ENCODE peak calls at places on chromosomes 6 and 20, in four cellular contexts. One of them, this sample, is unnamed. For H3K36me3, the result is how much of the 10 kb centered on the place peaks cover.

GRCh38 chr6:138577151-138577915 is 78.0 kb upstream of the NHSL1 start:
- DNase-seq in stomach: no peak
- DNase-seq in GM23248: no peak
- DNase-seq in body of pancreas: no peak
- DNase-seq in this sample: no peak

GRCh38 chr6:118894425-118895240 is 681 bp downstream of the ASF1A start:
- DNase-seq in stomach: peak
- DNase-seq in GM23248: peak
- DNase-seq in body of pancreas: peak
- DNase-seq in this sample: peak

GRCh38 chr20:5183731-5184474 is 57.1 kb downstream of the CDS2 start:
- DNase-seq in stomach: no peak
- DNase-seq in GM23248: no peak
- DNase-seq in body of pancreas: no peak
- DNase-seq in this sample: no peak

GRCh38 chr20:52793339-52793963 is 178.7 kb upstream of the TSHZ2 start:
- DNase-seq in stomach: no peak
- DNase-seq in GM23248: no peak
- DNase-seq in body of pancreas: no peak
- DNase-seq in this sample: no peak

GRCh38 chr20:39885975-39886649 is 802.9 kb downstream of the MAFB start:
- DNase-seq in stomach: peak
- DNase-seq in GM23248: peak
- DNase-seq in body of pancreas: peak
- DNase-seq in this sample: peak

GRCh38 chr20:4740774-4741431 is 19.2 kb downstream of the PRND start:
- DNase-seq in stomach: peak
- DNase-seq in GM23248: peak
- DNase-seq in body of pancreas: peak
- DNase-seq in this sample: no peak

GRCh38 chr6:43221046-43221773 is 8.1 kb downstream of the DNPH1 start:
- DNase-seq in stomach: peak
- DNase-seq in GM23248: peak
- DNase-seq in body of pancreas: no peak
- DNase-seq in this sample: no peak

GRCh38 chr6:116779569-116780164 is 14.1 kb upstream of the FAM162B start:
- DNase-seq in stomach: no peak
- DNase-seq in GM23248: peak
- DNase-seq in body of pancreas: no peak
- DNase-seq in this sample: no peak

GRCh38 chr20:6966721-6967120 is 199.2 kb downstream of the BMP2 start:
- DNase-seq in stomach: no peak
- DNase-seq in GM23248: peak
- DNase-seq in body of pancreas: no peak
- DNase-seq in this sample: no peak

GRCh38 chr6:107447663-107448216 is 11.6 kb downstream of the PDSS2 start:
- DNase-seq in stomach: no peak
- DNase-seq in GM23248: no peak
- DNase-seq in body of pancreas: no peak
- DNase-seq in this sample: no peak

GRCh38 chr6:27766405-27766804 is 145.8 kb downstream of the OR2B2 start:
- DNase-seq in stomach: no peak
- DNase-seq in GM23248: no peak
- DNase-seq in body of pancreas: no peak
- DNase-seq in this sample: no peak

GRCh38 chr6:47203968-47204611 is 105.6 kb downstream of the TNFRSF21 start:
- DNase-seq in stomach: no peak
- DNase-seq in GM23248: no peak
- DNase-seq in body of pancreas: no peak
- DNase-seq in this sample: no peak

GRCh38 chr6:163539101-163539762 is 124.7 kb downstream of the QKI start:
- DNase-seq in stomach: no peak
- DNase-seq in GM23248: no peak
- DNase-seq in body of pancreas: peak
- DNase-seq in this sample: no peak

GRCh38 chr6:25377672-25378071 is 98.5 kb downstream of the CARMIL1 start:
- DNase-seq in stomach: no peak
- DNase-seq in GM23248: no peak
- DNase-seq in body of pancreas: no peak
- DNase-seq in this sample: no peak

GRCh38 chr6:159212026-159212425 is 42.8 kb downstream of the FNDC1 start:
- DNase-seq in stomach: no peak
- DNase-seq in GM23248: no peak
- DNase-seq in body of pancreas: no peak
- DNase-seq in this sample: no peak

GRCh38 chr6:39892490-39893129 is 41.7 kb downstream of the MOCS1 start:
- DNase-seq in stomach: peak
- DNase-seq in GM23248: peak
- DNase-seq in body of pancreas: peak
- DNase-seq in this sample: peak

GRCh38 chr6:104955927-104956662 is 812 bp upstream of the LIN28B start:
- DNase-seq in stomach: no peak
- DNase-seq in GM23248: no peak
- DNase-seq in body of pancreas: no peak
- DNase-seq in this sample: no peak

GRCh38 chr6:43012364-43012763 is 1.4 kb downstream of the MEA1 start:
- DNase-seq in stomach: no peak
- DNase-seq in GM23248: no peak
- DNase-seq in body of pancreas: no peak
- DNase-seq in this sample: no peak

GRCh38 chr6:43871284-43871683 is 101.3 kb downstream of the VEGFA start:
- DNase-seq in stomach: no peak
- DNase-seq in GM23248: no peak
- DNase-seq in body of pancreas: no peak
- DNase-seq in this sample: no peak

GRCh38 chr6:34904990-34905613 is 16.0 kb downstream of the ANKS1A start:
- DNase-seq in stomach: no peak
- DNase-seq in GM23248: no peak
- DNase-seq in body of pancreas: no peak
- DNase-seq in this sample: no peak

GRCh38 chr6:41049548-41049947 is 3.5 kb upstream of the APOBEC2 start:
- DNase-seq in stomach: no peak
- DNase-seq in GM23248: no peak
- DNase-seq in body of pancreas: no peak
- DNase-seq in this sample: no peak

GRCh38 chr6:134938896-134939295 is 11.0 kb downstream of the ALDH8A1 start:
- DNase-seq in stomach: no peak
- DNase-seq in GM23248: no peak
- DNase-seq in body of pancreas: no peak
- DNase-seq in this sample: no peak

GRCh38 chr6:116278853-116279231 is 888 bp downstream of the TSPYL1 start:
- DNase-seq in stomach: no peak
- DNase-seq in GM23248: no peak
- DNase-seq in body of pancreas: peak
- DNase-seq in this sample: peak

DNA sequence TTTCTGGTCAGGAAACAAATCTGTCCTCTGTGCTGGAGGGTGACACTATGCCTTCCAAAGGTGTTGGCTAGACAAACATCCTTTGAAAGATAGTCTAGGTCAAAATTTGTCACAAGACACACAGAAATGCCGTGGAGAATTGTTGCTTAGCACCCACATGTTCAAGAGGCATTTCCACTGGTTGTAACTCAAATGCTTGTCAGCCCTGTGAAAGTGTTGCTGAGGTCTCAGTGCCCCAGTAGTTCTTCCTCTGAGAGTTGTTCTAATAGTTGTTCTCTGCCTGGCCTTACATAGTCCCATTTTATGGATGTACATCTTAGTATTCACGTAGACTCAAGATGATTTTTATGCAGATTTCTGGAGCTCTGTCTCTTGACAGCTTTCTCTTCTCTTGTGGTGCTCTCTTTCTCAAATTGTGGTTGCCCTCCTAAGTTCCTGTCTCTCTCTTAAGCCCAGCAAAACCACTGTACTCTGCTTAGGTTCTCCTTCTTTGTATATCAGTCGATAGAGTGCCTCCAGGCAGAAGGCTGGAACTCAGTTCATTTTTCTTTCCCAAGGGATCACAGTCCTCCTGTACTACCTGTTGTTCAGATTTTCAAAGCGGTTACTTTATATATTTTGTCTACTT is 39.5 kb upstream of the REV3L start:
- DNase-seq in stomach: no peak
- DNase-seq in GM23248: no peak
- DNase-seq in body of pancreas: no peak
- DNase-seq in this sample: no peak
- H3K27ac ChIP-seq in stomach: no peak
- H3K27ac ChIP-seq in GM23248: no peak
- H3K27ac ChIP-seq in body of pancreas: no peak
- H3K27ac ChIP-seq in this sample: no peak

GRCh38 chr6:144214622-144215401 is 64.5 kb downstream of the STX11 start:
- DNase-seq in stomach: no peak
- DNase-seq in GM23248: no peak
- DNase-seq in body of pancreas: no peak
- DNase-seq in this sample: no peak
- H3K36me3 ChIP-seq in stomach: under half
- H3K36me3 ChIP-seq in GM23248: under half
- H3K36me3 ChIP-seq in body of pancreas: under half
- H3K36me3 ChIP-seq in this sample: under half

GRCh38 chr6:155079985-155080452 is 84.9 kb downstream of the TIAM2 start:
- DNase-seq in stomach: no peak
- DNase-seq in GM23248: no peak
- DNase-seq in body of pancreas: no peak
- DNase-seq in this sample: no peak
- H3K27ac ChIP-seq in stomach: no peak
- H3K27ac ChIP-seq in GM23248: no peak
- H3K27ac ChIP-seq in body of pancreas: no peak
- H3K27ac ChIP-seq in this sample: no peak

DNA sequence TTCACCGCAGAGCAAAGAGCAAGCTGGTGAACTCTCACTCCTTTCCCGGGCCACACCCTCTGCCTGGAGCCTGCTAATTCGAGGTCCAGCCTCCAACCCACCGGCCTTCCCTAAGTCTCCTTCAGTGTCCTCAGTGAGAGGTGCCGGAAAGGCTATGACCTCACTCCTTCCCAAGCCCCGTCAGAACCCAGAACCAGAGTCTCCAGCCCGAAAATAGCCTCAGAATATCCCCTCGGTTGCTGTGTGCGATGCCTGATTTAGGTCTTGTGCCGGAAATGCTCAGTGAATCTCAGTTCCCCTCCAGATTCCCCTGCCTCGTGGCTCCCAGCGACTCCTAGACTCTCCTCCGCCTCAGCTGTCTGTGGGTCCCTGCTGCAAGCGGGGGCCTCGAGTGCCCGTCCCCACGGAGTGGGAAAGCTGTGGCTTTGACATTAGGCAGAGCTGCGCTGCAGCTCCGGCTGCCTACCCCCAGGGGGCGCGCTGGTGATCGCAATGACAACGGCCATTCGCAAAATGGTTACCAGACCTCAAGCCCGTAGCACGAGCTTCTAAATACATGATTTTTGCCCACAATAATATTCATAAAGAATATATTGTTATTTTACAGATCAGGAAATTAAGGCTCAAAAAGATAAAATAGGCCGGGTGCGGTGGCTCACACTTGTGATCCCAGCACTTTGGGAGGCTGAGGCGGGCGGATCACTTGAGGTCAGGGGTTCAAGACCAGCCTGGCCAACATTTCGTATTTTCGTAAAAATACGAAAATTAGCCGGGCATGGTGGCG is 4.2 kb upstream of the BNIP5 start:
- DNase-seq in stomach: peak
- DNase-seq in GM23248: peak
- DNase-seq in body of pancreas: peak
- DNase-seq in this sample: no peak
- H3K36me3 ChIP-seq in stomach: under half
- H3K36me3 ChIP-seq in GM23248: under half
- H3K36me3 ChIP-seq in body of pancreas: under half
- H3K36me3 ChIP-seq in this sample: under half

DNA sequence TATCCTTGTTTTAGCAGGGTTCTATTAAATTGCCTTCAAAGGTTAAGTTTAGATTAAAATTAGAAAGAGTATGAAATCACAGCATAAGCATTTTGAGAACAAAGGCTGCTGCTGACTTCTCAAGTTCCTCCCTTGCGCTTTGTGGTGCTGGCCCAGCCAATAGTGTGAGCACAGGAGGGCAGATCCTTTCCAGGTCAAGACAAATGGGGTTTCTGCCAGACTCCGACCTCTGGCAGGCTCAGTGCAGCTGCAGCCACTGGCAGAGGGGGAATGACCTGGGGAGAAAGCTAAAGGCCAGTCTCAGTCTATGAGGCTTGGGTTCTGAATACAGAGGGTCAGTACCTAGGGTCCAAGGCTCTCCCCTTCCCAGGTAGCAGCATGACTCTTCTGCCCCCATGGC is 27.0 kb downstream of the CLIC5 start:
- DNase-seq in stomach: no peak
- DNase-seq in GM23248: no peak
- DNase-seq in body of pancreas: no peak
- DNase-seq in this sample: peak
- H3K27ac ChIP-seq in stomach: no peak
- H3K27ac ChIP-seq in GM23248: no peak
- H3K27ac ChIP-seq in body of pancreas: no peak
- H3K27ac ChIP-seq in this sample: peak

GRCh38 chr20:37360515-37361115 is 14.7 kb downstream of the SRC start:
- DNase-seq in stomach: no peak
- DNase-seq in GM23248: no peak
- DNase-seq in body of pancreas: no peak
- DNase-seq in this sample: no peak
- H3K36me3 ChIP-seq in stomach: under half
- H3K36me3 ChIP-seq in GM23248: under half
- H3K36me3 ChIP-seq in body of pancreas: under half
- H3K36me3 ChIP-seq in this sample: under half

DNA sequence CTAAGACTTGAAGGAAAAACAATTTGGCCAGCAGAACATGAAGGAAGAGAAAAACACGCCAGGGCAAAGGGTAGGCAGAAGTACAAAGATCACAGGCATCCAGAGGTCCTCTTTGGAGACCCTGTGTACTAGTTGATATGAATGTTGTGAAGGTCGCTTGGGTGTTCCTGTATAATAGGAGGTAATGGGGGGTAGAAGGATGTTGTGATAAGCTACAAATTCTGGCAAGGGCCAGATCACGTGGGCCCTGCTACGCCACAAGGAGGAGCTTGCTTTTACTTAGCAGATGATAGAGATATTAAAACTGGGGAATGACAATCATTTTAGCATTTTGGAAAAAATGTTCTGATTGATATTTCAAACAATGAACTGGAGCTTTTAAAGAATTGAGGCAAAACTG is 878 bp upstream of the HLA-DMA start:
- DNase-seq in stomach: no peak
- DNase-seq in GM23248: no peak
- DNase-seq in body of pancreas: no peak
- DNase-seq in this sample: no peak
- H3K27ac ChIP-seq in stomach: no peak
- H3K27ac ChIP-seq in GM23248: no peak
- H3K27ac ChIP-seq in body of pancreas: peak
- H3K27ac ChIP-seq in this sample: peak